ENCODE peak calls at places on chromosomes 3 and 15, in five cellular contexts. A is upper lobe of right lung; M is brain microvascular endothelial cell; F is suprapubic skin; J is CD8-positive, alpha-beta T cell. T is an unnamed sample.

GRCh38 chr15:90885432-90886290 is 1.4 kb downstream of the FES start:
- DNase-seq in A (peak), M (peak), F (peak), J (peak), T (no peak)

GRCh38 chr3:122004123-122004522 is 17.9 kb downstream of the ILDR1 start:
- DNase-seq in A (no peak), M (no peak), F (no peak), J (no peak), T (no peak)

GRCh38 chr15:92930776-92931175 is 30.7 kb downstream of the CHD2 start:
- DNase-seq in A (no peak), M (peak), F (no peak), J (no peak), T (no peak)

GRCh38 chr15:25090073-25090733 is 135.4 kb downstream of the SNRPN start:
- DNase-seq in A (no peak), M (no peak), F (peak), J (no peak), T (no peak)

GRCh38 chr3:124919756-124920155 is 14.8 kb downstream of the MUC13 start:
- DNase-seq in A (no peak), M (peak), F (no peak), J (no peak), T (no peak)

GRCh38 chr15:41281236-41281635 is 50.2 kb downstream of the CHP1 start:
- DNase-seq in A (no peak), M (peak), F (no peak), J (no peak), T (no peak)

GRCh38 chr3:100710355-100711198 is 1.3 kb downstream of the TFG start:
- DNase-seq in A (no peak), M (peak), F (no peak), J (peak), T (peak)

GRCh38 chr3:16378920-16379319 is 113.9 kb downstream of the OXNAD1 start:
- DNase-seq in A (no peak), M (peak), F (no peak), J (no peak), T (peak)

GRCh38 chr3:170809021-170809974 is 60.7 kb downstream of the RPL22L1 start:
- DNase-seq in A (no peak), M (peak), F (no peak), J (no peak), T (peak)

GRCh38 chr15:81185896-81186295 is 10.8 kb upstream of the IL16 start:
- DNase-seq in A (no peak), M (no peak), F (peak), J (no peak), T (no peak)

GRCh38 chr3:115903843-115904242 is 280.5 kb downstream of the GAP43 start:
- DNase-seq in A (no peak), M (no peak), F (no peak), J (no peak), T (no peak)

GRCh38 chr3:71955549-71956373 is 170.8 kb upstream of the PROK2 start:
- DNase-seq in A (peak), M (peak), F (peak), J (no peak), T (no peak)

GRCh38 chr3:53805463-53806159 is 40.6 kb downstream of the CHDH start:
- DNase-seq in A (peak), M (no peak), F (no peak), J (no peak), T (no peak)

GRCh38 chr15:38351466-38351865 is 98.8 kb downstream of the SPRED1 start:
- DNase-seq in A (no peak), M (no peak), F (no peak), J (no peak), T (no peak)

GRCh38 chr3:102415553-102415952 is 19.3 kb upstream of the ZPLD1 start:
- DNase-seq in A (no peak), M (no peak), F (no peak), J (no peak), T (no peak)

GRCh38 chr3:49013738-49014660 is 4.4 kb downstream of the DALRD3 start:
- DNase-seq in A (no peak), M (no peak), F (no peak), J (peak), T (no peak)

GRCh38 chr15:64623347-64624024 is 151.9 kb downstream of the RBPMS2 start:
- DNase-seq in A (no peak), M (no peak), F (no peak), J (no peak), T (no peak)

GRCh38 chr15:60223161-60223560 is 174.6 kb downstream of the ANXA2 start:
- DNase-seq in A (no peak), M (no peak), F (no peak), J (no peak), T (peak)

GRCh38 chr3:46369675-46370132 is 1.0 kb upstream of the CCR5 start:
- DNase-seq in A (no peak), M (no peak), F (no peak), J (no peak), T (no peak)

GRCh38 chr3:47394140-47394855 is 13.5 kb downstream of the PTPN23 start:
- DNase-seq in A (no peak), M (peak), F (no peak), J (no peak), T (no peak)

GRCh38 chr3:141083226-141083625 is 32.1 kb downstream of the SPSB4 start:
- DNase-seq in A (no peak), M (no peak), F (no peak), J (no peak), T (no peak)

GRCh38 chr3:113668015-113668414 is 28.4 kb downstream of the USF3 start:
- DNase-seq in A (no peak), M (peak), F (no peak), J (no peak), T (no peak)

GRCh38 chr3:64143399-64144130 is 81.7 kb downstream of the PRICKLE2 start:
- DNase-seq in A (no peak), M (peak), F (no peak), J (no peak), T (no peak)

GRCh38 chr15:98583758-98584157 is 64.6 kb upstream of the IGF1R start:
- DNase-seq in A (no peak), M (no peak), F (no peak), J (no peak), T (no peak)

GRCh38 chr3:115648559-115648958 is 25.2 kb downstream of the GAP43 start:
- DNase-seq in A (no peak), M (no peak), F (no peak), J (no peak), T (no peak)

GRCh38 chr3:153830552-153830951 is 290.6 kb upstream of the ARHGEF26 start:
- DNase-seq in A (no peak), M (no peak), F (no peak), J (no peak), T (no peak)

GRCh38 chr3:129975332-129976090 is 991 bp downstream of the TRH start:
- DNase-seq in A (peak), M (no peak), F (no peak), J (peak), T (no peak)

GRCh38 chr3:135966875-135967274 is 1.3 kb downstream of the PPP2R3A start:
- DNase-seq in A (no peak), M (no peak), F (no peak), J (no peak), T (no peak)

GRCh38 chr3:136634821-136635220 is 117.4 kb downstream of the STAG1 start:
- DNase-seq in A (no peak), M (no peak), F (no peak), J (no peak), T (no peak)

GRCh38 chr3:14810070-14810732 is 8.6 kb upstream of the FGD5 start:
- DNase-seq in A (peak), M (no peak), F (no peak), J (no peak), T (no peak)

GRCh38 chr15:70802629-70803028 is 39.3 kb upstream of the UACA start:
- DNase-seq in A (no peak), M (peak), F (no peak), J (no peak), T (no peak)

GRCh38 chr3:21894459-21895083 is 143.6 kb upstream of the ZNF385D start:
- DNase-seq in A (no peak), M (peak), F (no peak), J (no peak), T (no peak)

GRCh38 chr3:187641319-187641976 is 28.7 kb downstream of the SST start:
- DNase-seq in A (no peak), M (no peak), F (no peak), J (no peak), T (no peak)

GRCh38 chr3:15693340-15693739 is 91.8 kb downstream of the BTD start:
- DNase-seq in A (no peak), M (no peak), F (no peak), J (no peak), T (no peak)

GRCh38 chr3:3801510-3801841 is 2.2 kb downstream of the LRRN1 start:
- DNase-seq in A (no peak), M (no peak), F (no peak), J (no peak), T (no peak)

GRCh38 chr3:127394984-127395662 is 107.3 kb upstream of the PRR20G start:
- DNase-seq in A (peak), M (no peak), F (peak), J (no peak), T (no peak)

GRCh38 chr3:72052841-72053409 is 268.0 kb upstream of the PROK2 start:
- DNase-seq in A (no peak), M (no peak), F (no peak), J (no peak), T (no peak)

GRCh38 chr3:36776436-36776835 is 12.1 kb upstream of the DCLK3 start:
- DNase-seq in A (no peak), M (no peak), F (no peak), J (no peak), T (no peak)

DNA sequence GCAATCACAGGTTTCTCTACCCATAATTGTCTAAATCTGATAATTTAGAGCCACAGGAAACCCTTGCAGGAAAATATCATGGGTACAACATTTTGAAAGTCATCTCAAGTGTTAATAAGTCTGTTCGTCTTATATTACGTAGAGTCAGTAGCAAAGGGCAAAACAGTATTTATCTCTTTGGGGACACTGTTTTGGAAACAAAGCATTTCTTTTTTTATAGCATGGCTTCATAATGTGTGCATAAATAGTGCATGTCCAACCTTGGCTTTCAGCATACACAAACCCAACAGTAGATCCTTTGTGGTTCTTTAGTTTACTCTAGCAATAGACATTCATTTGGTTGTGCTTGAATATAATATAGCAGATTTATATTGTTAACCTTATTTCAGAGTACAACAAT is 24.0 kb downstream of the ST3GAL6 start:
- DNase-seq in A (no peak), M (no peak), F (no peak), J (no peak), T (no peak)
- H3K27ac ChIP-seq in A (no peak), M (no peak), F (no peak), J (no peak), T (no peak)

GRCh38 chr3:168876346-168877035 is 780.8 kb upstream of the GOLIM4 start:
- DNase-seq in A (no peak), M (no peak), F (no peak), J (no peak), T (no peak)
- H3K27ac ChIP-seq in A (no peak), M (no peak), F (no peak), J (no peak), T (no peak)

GRCh38 chr15:65785151-65785550 is 6.9 kb downstream of the DENND4A start:
- DNase-seq in A (no peak), M (no peak), F (no peak), J (no peak), T (no peak)

GRCh38 chr15:65789759-65790158 is 2.3 kb downstream of the DENND4A start:
- DNase-seq in A (no peak), M (no peak), F (no peak), J (no peak), T (no peak)

GRCh38 chr15:65783872-65784271 is 8.2 kb downstream of the DENND4A start:
- DNase-seq in A (no peak), M (no peak), F (no peak), J (no peak), T (no peak)

GRCh38 chr15:65789105-65789504 is 3.0 kb downstream of the DENND4A start:
- DNase-seq in A (no peak), M (no peak), F (no peak), J (no peak), T (no peak)

GRCh38 chr15:65787260-65787659 is 4.8 kb downstream of the DENND4A start:
- DNase-seq in A (no peak), M (no peak), F (no peak), J (no peak), T (no peak)
- H3K27ac ChIP-seq in A (peak), M (peak), F (no peak), J (no peak), T (peak)

GRCh38 chr3:185744997-185745843 is 79.6 kb downstream of the IGF2BP2 start:
- DNase-seq in A (no peak), M (peak), F (no peak), J (no peak), T (peak)
- H3K27ac ChIP-seq in A (no peak), M (peak), F (no peak), J (no peak), T (peak)

GRCh38 chr15:67024998-67025368 is 40.4 kb upstream of the SMAD3 start:
- DNase-seq in A (no peak), M (no peak), F (no peak), J (no peak), T (no peak)
- H3K27ac ChIP-seq in A (peak), M (peak), F (peak), J (no peak), T (peak)

DNA sequence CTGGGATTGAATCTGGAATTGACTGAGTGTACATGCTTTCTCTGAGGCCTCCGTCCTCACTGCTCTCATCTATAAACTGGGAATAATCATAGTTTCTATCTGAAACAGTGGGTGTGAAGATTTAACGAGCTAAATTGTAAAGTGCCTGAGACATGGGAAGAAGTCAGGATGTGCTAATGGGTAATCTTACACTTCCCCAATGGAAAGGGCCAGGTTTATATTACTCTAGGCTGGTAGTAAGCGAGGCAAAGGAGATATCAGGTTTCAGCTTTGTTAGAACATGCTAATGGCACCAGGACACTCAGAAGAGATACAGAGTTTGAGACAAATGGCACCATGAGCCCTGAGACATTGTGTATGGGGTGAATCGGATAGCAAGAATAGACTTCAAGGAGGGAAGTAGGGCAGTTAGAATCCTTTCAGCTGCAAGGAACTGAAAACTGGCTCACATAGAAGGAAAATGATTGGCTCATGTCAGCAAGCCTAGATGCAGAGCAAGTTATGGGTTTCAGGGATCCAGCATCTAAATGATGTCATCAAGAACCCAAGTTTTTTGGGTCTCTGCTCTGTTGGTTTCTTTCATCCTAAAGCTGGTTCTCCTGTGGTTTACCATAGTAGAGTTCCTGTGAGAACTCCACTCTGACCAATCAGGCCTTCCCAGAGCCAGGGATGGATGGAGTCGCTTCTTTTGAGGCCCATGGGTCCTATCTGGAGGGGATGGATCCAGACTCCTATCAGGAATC is 21.8 kb downstream of the FLNB start:
- DNase-seq in A (no peak), M (no peak), F (no peak), J (no peak), T (no peak)
- H3K27ac ChIP-seq in A (no peak), M (no peak), F (no peak), J (no peak), T (peak)

GRCh38 chr15:29014493-29014892 is 128.7 kb downstream of the APBA2 start:
- DNase-seq in A (no peak), M (no peak), F (no peak), J (no peak), T (no peak)
- H3K27ac ChIP-seq in A (no peak), M (no peak), F (no peak), J (no peak), T (no peak)